ENCODE peak calls at places on chromosomes 3 and 15, in eight cellular contexts. G is thoracic aorta; O is CD8-positive, alpha-beta T cell; S is upper lobe of right lung; D is BE2C; L is PC-9; Q is cardiac fibroblast; X is OCI-LY7. T is an unnamed sample.

GRCh38 chr3:13515786-13516783 is 32.8 kb upstream of the FBLN2 start:
- DNase-seq in Q (peak; percentile 62), L (no peak), O (no peak), S (no peak), G (no peak), X (no peak), D (no peak), T (no peak)

GRCh38 chr3:159848348-159849118 is 140.1 kb upstream of the IL12A start:
- DNase-seq in G (no peak), L (no peak), S (no peak), O (no peak), X (no peak), D (no peak), Q (no peak), T (no peak)

GRCh38 chr3:81462921-81463320 is 298.5 kb downstream of the GBE1 start:
- DNase-seq in S (no peak), D (peak; percentile 52), O (no peak), G (no peak), Q (no peak), X (no peak), L (no peak), T (no peak)

GRCh38 chr3:134516905-134517304 is 31.0 kb downstream of the CEP63 start:
- DNase-seq in Q (peak; percentile 31), O (no peak), G (no peak), L (no peak), D (no peak), X (no peak), S (no peak), T (no peak)

GRCh38 chr15:32028921-32029320 is 1.4 kb upstream of the CHRNA7 start:
- DNase-seq in O (no peak), X (no peak), S (no peak), Q (no peak), L (no peak), D (peak; percentile 72), G (no peak), T (no peak)

GRCh38 chr3:187368251-187368733 is at the start of gene RTP4:
- DNase-seq in X (peak; percentile 44), O (no peak), S (no peak), Q (peak; percentile 56), D (no peak), G (no peak), L (peak; percentile 30), T (peak; percentile 70)

GRCh38 chr3:34405159-34405558 is 606.7 kb downstream of the PDCD6IP start:
- DNase-seq in O (no peak), X (no peak), G (no peak), Q (no peak), L (no peak), S (no peak), D (no peak), T (no peak)

GRCh38 chr3:61526307-61526706 is 35.1 kb upstream of the PTPRG start:
- DNase-seq in L (no peak), D (no peak), Q (no peak), O (no peak), X (no peak), S (no peak), G (no peak), T (no peak)

GRCh38 chr15:69973102-69973714 is 124.5 kb downstream of the TLE3 start:
- DNase-seq in Q (peak; percentile 38), X (peak; percentile 48), O (no peak), S (no peak), G (no peak), D (no peak), L (peak; percentile 45), T (no peak)

GRCh38 chr3:125602752-125603649 is 7.7 kb upstream of the OSBPL11 start:
- DNase-seq in Q (peak; percentile 74), S (no peak), O (no peak), L (peak; percentile 73), G (no peak), X (no peak), D (peak; percentile 12), T (no peak)

GRCh38 chr3:43894176-43895049 is 203.7 kb downstream of the ABHD5 start:
- DNase-seq in S (peak; percentile 71), X (peak; percentile 89), L (peak; percentile 58), Q (peak; percentile 82), G (no peak), D (peak; percentile 75), O (no peak), T (peak; percentile 67)

GRCh38 chr3:10450494-10451440 is 54.6 kb downstream of the ATP2B2 start:
- DNase-seq in Q (no peak), S (no peak), L (no peak), X (no peak), G (no peak), O (no peak), D (no peak), T (no peak)

GRCh38 chr15:28989239-28989830 is 103.6 kb downstream of the APBA2 start:
- DNase-seq in D (peak; percentile 42), G (no peak), Q (no peak), X (peak; percentile 3), L (no peak), S (peak; percentile 45), O (no peak), T (no peak)

GRCh38 chr15:67776600-67776999 is 48.7 kb upstream of the SKOR1 start:
- DNase-seq in D (no peak), S (no peak), Q (no peak), O (no peak), L (no peak), G (no peak), X (no peak), T (no peak)

GRCh38 chr3:156388469-156389150 is 166.3 kb downstream of the SSR3 start:
- DNase-seq in O (no peak), Q (peak; percentile 71), L (no peak), D (no peak), S (no peak), X (no peak), G (no peak), T (no peak)

GRCh38 chr15:44812029-44812517 is 75.7 kb downstream of the TRIM69 start:
- DNase-seq in S (no peak), X (no peak), G (no peak), O (no peak), D (no peak), L (no peak), Q (no peak), T (no peak)

GRCh38 chr3:59862686-59863085 is 812.9 kb upstream of the CFAP20DC start:
- DNase-seq in S (no peak), X (no peak), Q (peak; percentile 80), D (no peak), G (no peak), O (no peak), L (peak; percentile 4), T (no peak)

GRCh38 chr3:161471211-161471610 is 25.4 kb upstream of the OTOL1 start:
- DNase-seq in L (no peak), D (no peak), X (no peak), O (no peak), Q (no peak), S (no peak), G (no peak), T (no peak)

GRCh38 chr3:50164056-50164455 is 8.9 kb downstream of the SEMA3F start:
- DNase-seq in O (no peak), S (peak; percentile 80), Q (peak; percentile 94), X (no peak), L (peak; percentile 90), G (peak; percentile 80), D (no peak), T (no peak)

GRCh38 chr15:100043069-100043641 is 298.6 kb downstream of the ADAMTS17 start:
- DNase-seq in L (peak; percentile 78), S (no peak), X (no peak), G (no peak), O (no peak), D (no peak), Q (peak; percentile 66), T (no peak)

DNA sequence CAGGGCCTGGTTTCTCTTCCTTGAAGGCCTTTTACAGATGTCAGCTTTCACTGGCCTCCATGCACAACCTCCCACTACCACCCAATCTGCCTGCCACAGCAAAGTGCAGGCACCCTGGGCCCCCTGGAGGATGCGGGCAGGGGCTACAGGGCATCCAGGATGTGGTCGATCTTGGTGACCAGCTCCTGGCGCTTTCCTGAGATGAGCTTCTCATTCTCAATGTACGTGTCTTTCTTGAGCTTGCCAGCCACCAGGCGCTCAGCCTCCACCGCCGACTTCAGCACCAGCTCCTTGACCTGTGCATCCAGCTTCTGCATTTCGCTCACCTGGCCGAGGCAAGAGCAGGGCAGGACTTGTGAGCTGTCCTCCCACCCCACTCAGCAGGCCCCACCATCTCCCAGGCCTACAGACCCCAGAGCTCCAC is 30.3 kb downstream of the RPN1 start:
- DNase-seq in X (no peak), D (peak; percentile 41), L (no peak), O (no peak), Q (no peak), S (no peak), G (no peak), T (no peak)
- TF ChIP-seq CTCF in X (no peak), D (no peak), L (no peak), O (no peak), Q (no peak), S (no peak), G (no peak), T (no peak)

GRCh38 chr15:101607102-101607501 is 45.1 kb downstream of the TM2D3 start:
- DNase-seq in G (no peak), O (no peak), X (no peak), S (no peak), Q (no peak), L (no peak), D (no peak), T (no peak)

GRCh38 chr15:101610628-101611000 is 41.6 kb downstream of the TM2D3 start:
- DNase-seq in Q (no peak), O (no peak), X (no peak), D (no peak), L (no peak), S (no peak), G (no peak), T (no peak)

GRCh38 chr15:101611007-101611406 is 41.2 kb downstream of the TM2D3 start:
- DNase-seq in L (no peak), S (no peak), X (no peak), D (no peak), G (no peak), Q (no peak), O (no peak), T (peak; percentile 7)

GRCh38 chr15:101609742-101610627 is 42.2 kb downstream of the TM2D3 start:
- DNase-seq in D (no peak), O (no peak), L (no peak), X (no peak), G (no peak), S (no peak), Q (no peak), T (no peak)

GRCh38 chr15:101608182-101608581 is 44.0 kb downstream of the TM2D3 start:
- DNase-seq in S (no peak), L (peak; percentile 20), X (no peak), G (no peak), O (no peak), Q (no peak), D (no peak), T (no peak)
- TF ChIP-seq CTCF in S (no peak), L (no peak), X (no peak), G (no peak), O (no peak), Q (no peak), D (no peak), T (no peak)

GRCh38 chr3:32340039-32340438 is 51.6 kb upstream of the CMTM7 start:
- DNase-seq in L (no peak), G (no peak), Q (peak; percentile 71), X (peak; percentile 64), D (peak; percentile 8), S (no peak), O (peak; percentile 23), T (peak; percentile 57)
- TF ChIP-seq CTCF in L (peak; percentile 44), G (no peak), Q (peak; percentile 59), X (peak; percentile 77), D (peak; percentile 51), S (peak; percentile 46), O (peak; percentile 66), T (peak; percentile 49)

GRCh38 chr15:47500823-47501222 is 216.5 kb upstream of the SEMA6D start:
- DNase-seq in D (no peak), L (no peak), G (no peak), Q (no peak), S (no peak), O (no peak), X (no peak), T (no peak)

GRCh38 chr15:47496343-47497185 is 220.7 kb upstream of the SEMA6D start:
- DNase-seq in S (no peak), G (no peak), X (no peak), D (no peak), Q (no peak), L (no peak), O (no peak), T (no peak)
- TF ChIP-seq CTCF in S (no peak), G (no peak), X (no peak), D (no peak), Q (peak; percentile 30), L (no peak), O (no peak), T (no peak)

T was measured in GM13977.